ENCODE peak calls at places on chromosomes 6 and 20, in five cellular contexts. R is heart left ventricle, P is lower lobe of right lung, D is dorsolateral prefrontal cortex, A is SK-N-SH. B is an unnamed sample.

GRCh38 chr6:2477723-2478122 is 232.3 kb upstream of the GMDS start:
- DNase-seq in A (no peak), R (no peak), D (no peak), P (no peak), B (no peak)

GRCh38 chr6:75493400-75494064 is at the start of gene FILIP1:
- DNase-seq in R (peak), P (peak), A (no peak), D (no peak), B (peak)

GRCh38 chr20:14992071-14992654 is 654.8 kb upstream of the FLRT3 start:
- DNase-seq in D (no peak), R (no peak), A (no peak), P (no peak), B (no peak)

GRCh38 chr6:159168536-159169192 is 536 bp upstream of the FNDC1 start:
- DNase-seq in P (peak), D (no peak), R (peak), A (peak), B (peak)

GRCh38 chr6:139027620-139028182 is 844 bp upstream of the ABRACL start:
- DNase-seq in A (no peak), D (no peak), P (no peak), R (no peak), B (peak)

GRCh38 chr20:879626-880025 is 36.5 kb downstream of the ANGPT4 start:
- DNase-seq in P (no peak), A (no peak), D (no peak), R (no peak), B (no peak)

GRCh38 chr20:21109144-21109543 is 3.0 kb upstream of the LINC00237 start:
- DNase-seq in A (no peak), D (no peak), P (no peak), R (no peak), B (no peak)

GRCh38 chr20:46787986-46788762 is 78.7 kb downstream of the SLC2A10 start:
- DNase-seq in D (no peak), P (no peak), A (no peak), R (no peak), B (no peak)

GRCh38 chr6:41693866-41694265 is 41.5 kb downstream of the TFEB start:
- DNase-seq in R (no peak), D (peak), A (no peak), P (peak), B (no peak)

GRCh38 chr20:10047427-10047826 is 12.6 kb downstream of the ANKEF1 start:
- DNase-seq in R (no peak), A (peak), P (no peak), D (no peak), B (peak)

GRCh38 chr6:16154904-16155303 is 26.0 kb downstream of the MYLIP start:
- DNase-seq in R (peak), D (no peak), A (no peak), P (no peak), B (no peak)

GRCh38 chr6:163207984-163208383 is 206.5 kb upstream of the QKI start:
- DNase-seq in P (no peak), R (no peak), D (no peak), A (no peak), B (no peak)

GRCh38 chr6:31948753-31949413 is 3.0 kb downstream of the CFB start:
- DNase-seq in A (no peak), R (no peak), P (no peak), D (no peak), B (no peak)

GRCh38 chr6:28474441-28475219 is 31.3 kb upstream of the ZSCAN23 start:
- DNase-seq in D (no peak), A (peak), P (no peak), R (no peak), B (peak)

GRCh38 chr6:108163267-108163643 is 2.6 kb upstream of the NR2E1 start:
- DNase-seq in D (no peak), R (no peak), P (no peak), A (no peak), B (no peak)

GRCh38 chr20:38231786-38232130 is 28.8 kb downstream of the KIAA1755 start:
- DNase-seq in P (no peak), D (no peak), A (no peak), R (peak), B (no peak)

GRCh38 chr6:134979142-134979541 is 29.2 kb upstream of the ALDH8A1 start:
- DNase-seq in A (no peak), P (no peak), D (no peak), R (no peak), B (no peak)

GRCh38 chr20:23278172-23278571 is 72.4 kb upstream of the NXT1 start:
- DNase-seq in D (no peak), P (no peak), R (no peak), A (no peak), B (no peak)

GRCh38 chr20:52655365-52655764 is 316.8 kb upstream of the TSHZ2 start:
- DNase-seq in P (no peak), A (no peak), R (no peak), D (no peak), B (no peak)

GRCh38 chr6:139625081-139625939 is 250.9 kb upstream of the CITED2 start:
- DNase-seq in R (no peak), D (no peak), P (no peak), A (no peak), B (no peak)

GRCh38 chr20:14829897-14830296 is 492.5 kb upstream of the FLRT3 start:
- DNase-seq in A (no peak), P (no peak), D (no peak), R (no peak), B (no peak)

GRCh38 chr20:1905693-1906092 is 10.5 kb downstream of the SIRPA start:
- DNase-seq in D (no peak), A (no peak), P (no peak), R (no peak), B (no peak)

GRCh38 chr6:11040134-11040533 is 4.0 kb downstream of the ELOVL2 start:
- DNase-seq in R (no peak), P (no peak), A (no peak), D (no peak), B (no peak)

GRCh38 chr6:138803914-138804313 is 8.0 kb downstream of the ECT2L start:
- DNase-seq in D (no peak), P (no peak), R (no peak), A (no peak), B (no peak)

GRCh38 chr20:1835126-1835525 is 60.1 kb upstream of the SIRPA start:
- DNase-seq in P (no peak), D (no peak), A (no peak), R (no peak), B (no peak)

GRCh38 chr20:64223526-64224067 is 32.0 kb upstream of the PCMTD2 start:
- DNase-seq in R (peak), P (no peak), A (no peak), D (no peak), B (peak)

GRCh38 chr6:15429146-15430110 is 183.6 kb downstream of the JARID2 start:
- DNase-seq in D (no peak), P (no peak), A (no peak), R (no peak), B (no peak)

GRCh38 chr20:46174469-46175126 is 56.5 kb downstream of the CD40 start:
- DNase-seq in A (peak), D (peak), P (peak), R (peak), B (peak)

GRCh38 chr20:1122388-1123315 is 4.2 kb downstream of the PSMF1 start:
- DNase-seq in R (peak), A (no peak), D (no peak), P (peak), B (no peak)

GRCh38 chr6:113317870-113318269 is 539.3 kb upstream of the MARCKS start:
- DNase-seq in A (no peak), R (no peak), D (no peak), P (no peak), B (no peak)

GRCh38 chr6:158038291-158039177 is 56.9 kb downstream of the SYNJ2 start:
- DNase-seq in D (no peak), P (peak), R (no peak), A (no peak), B (no peak)

GRCh38 chr6:43496370-43497128 is 13.6 kb downstream of the LRRC73 start:
- DNase-seq in P (no peak), A (peak), R (no peak), D (no peak), B (peak)

GRCh38 chr20:34582911-34583310 is 24.4 kb downstream of the MAP1LC3A start:
- DNase-seq in D (no peak), P (no peak), A (no peak), R (no peak), B (no peak)

GRCh38 chr20:22507240-22507961 is 77.0 kb downstream of the FOXA2 start:
- DNase-seq in R (no peak), A (no peak), D (no peak), P (no peak), B (no peak)

GRCh38 chr20:46690219-46691111 is 1.2 kb upstream of the TP53RK start:
- DNase-seq in A (no peak), D (no peak), P (no peak), R (no peak), B (no peak)

GRCh38 chr6:134452901-134453300 is 135.0 kb upstream of the SGK1 start:
- DNase-seq in A (no peak), P (no peak), D (no peak), R (no peak), B (no peak)

DNA sequence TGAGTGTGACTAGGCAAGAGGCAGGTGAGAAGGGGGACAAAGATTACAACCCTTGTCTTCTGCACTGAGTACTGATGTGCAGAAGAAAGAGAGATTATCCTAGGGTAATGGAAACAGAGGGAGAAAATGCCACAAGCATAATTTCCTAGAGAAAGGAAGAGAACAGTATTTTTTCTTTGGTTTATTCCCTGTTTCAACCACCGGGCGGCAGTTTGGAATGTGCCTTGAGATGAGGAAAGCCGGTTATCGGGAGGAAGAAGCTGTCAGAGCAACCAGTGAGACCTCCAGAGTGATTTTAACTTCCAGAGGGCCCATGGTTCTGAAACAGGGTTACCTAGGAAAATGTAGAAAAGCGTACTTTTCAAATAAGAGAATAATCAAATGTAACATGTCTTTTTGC is 121.4 kb downstream of the REV3L start:
- DNase-seq in R (no peak), A (peak), P (peak), D (no peak), B (peak)
- TF ChIP-seq CTCF in R (peak), A (peak), P (peak), D (peak), B (no peak)

GRCh38 chr6:56899311-56899710 is 55.6 kb upstream of the BEND6 start:
- DNase-seq in R (no peak), A (no peak), D (no peak), P (no peak), B (no peak)
- TF ChIP-seq CTCF in R (no peak), A (no peak), D (no peak), P (no peak), B (no peak)

DNA sequence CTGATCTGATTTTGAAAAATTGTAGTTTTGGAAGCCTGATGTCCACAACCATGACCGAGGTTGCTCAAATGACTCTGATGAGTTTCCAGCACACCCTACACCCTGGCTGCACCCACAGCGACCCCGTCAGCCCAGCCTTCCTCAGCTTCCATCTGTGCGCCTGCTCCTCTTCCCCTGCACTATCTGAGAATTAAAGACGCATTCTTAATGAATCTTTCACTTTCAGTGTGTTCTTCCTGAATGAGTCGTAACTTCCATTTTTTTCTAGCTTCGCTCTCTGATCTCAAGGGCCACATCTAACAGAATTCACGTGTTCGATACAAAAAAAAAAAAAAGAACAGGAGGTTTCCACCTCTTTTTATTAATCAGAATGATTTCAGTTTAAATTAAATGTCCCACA is 21.3 kb upstream of the RREB1 start:
- DNase-seq in R (peak), D (no peak), P (peak), A (no peak), B (no peak)
- TF ChIP-seq CTCF in R (no peak), D (no peak), P (no peak), A (no peak), B (no peak)

GRCh38 chr6:126633362-126633761 is 293.4 kb downstream of the CENPW start:
- DNase-seq in D (no peak), P (no peak), A (no peak), R (no peak), B (no peak)

GRCh38 chr6:126625019-126625418 is 285.1 kb downstream of the CENPW start:
- DNase-seq in A (no peak), R (no peak), P (no peak), D (no peak), B (peak)

GRCh38 chr6:126631343-126631742 is 291.4 kb downstream of the CENPW start:
- DNase-seq in R (no peak), P (no peak), D (no peak), A (peak), B (no peak)

GRCh38 chr6:126632271-126632670 is 292.4 kb downstream of the CENPW start:
- DNase-seq in A (no peak), P (no peak), D (no peak), R (no peak), B (no peak)

DNA sequence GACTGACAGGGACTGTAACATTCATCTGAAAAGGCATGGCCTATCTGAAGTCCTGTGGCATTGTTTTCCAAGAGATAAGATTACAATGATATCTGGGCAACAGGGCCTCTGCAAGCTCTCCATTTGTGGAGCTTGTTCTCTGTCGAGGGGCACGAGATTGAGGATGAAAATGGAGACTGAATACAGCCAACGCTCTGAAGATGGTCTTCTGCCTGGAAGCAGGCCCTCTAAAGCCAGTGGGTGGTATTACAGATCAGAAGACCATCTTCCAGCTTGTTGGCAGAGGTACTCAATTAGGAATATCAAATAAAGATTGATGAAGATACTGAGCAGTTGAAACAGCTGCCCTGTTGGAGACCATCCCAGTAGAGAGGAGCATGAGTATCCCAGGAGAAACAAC is 288.2 kb downstream of the CENPW start:
- DNase-seq in P (no peak), A (peak), R (no peak), D (no peak), B (no peak)
- TF ChIP-seq CTCF in P (no peak), A (peak), R (no peak), D (no peak), B (no peak)